ENCODE peak calls at places on chromosomes 5 and 9, in four cellular contexts. P is K562, S is uterus, U is IMR-90. V is an unnamed sample.

GRCh38 chr9:93594041-93594756 is 17.8 kb downstream of the PHF2 start:
- DNase-seq in U (no peak), P (peak), S (no peak), V (no peak)

GRCh38 chr9:100063185-100063584 is 35.6 kb downstream of the ERP44 start:
- DNase-seq in P (no peak), S (no peak), U (peak), V (no peak)

GRCh38 chr9:3868466-3868865 is 342.7 kb upstream of the RFX3 start:
- DNase-seq in P (no peak), U (no peak), S (no peak), V (no peak)

GRCh38 chr5:111968459-111968858 is 211.5 kb upstream of the NREP start:
- DNase-seq in P (no peak), S (no peak), U (peak), V (no peak)

GRCh38 chr5:179142434-179143198 is 82.4 kb downstream of the ZNF354C start:
- DNase-seq in S (no peak), U (peak), P (no peak), V (peak)

GRCh38 chr9:109919736-109920408 is 139.9 kb downstream of the PALM2AKAP2 start:
- DNase-seq in U (no peak), S (no peak), P (peak), V (no peak)

GRCh38 chr9:13598738-13599137 is 319.2 kb upstream of the MPDZ start:
- DNase-seq in P (no peak), S (no peak), U (no peak), V (no peak)

GRCh38 chr9:125763373-125763772 is 16.2 kb downstream of the PBX3 start:
- DNase-seq in S (no peak), U (peak), P (peak), V (no peak)

GRCh38 chr5:143922718-143923117 is 110.8 kb downstream of the HMHB1 start:
- DNase-seq in S (no peak), U (peak), P (no peak), V (no peak)

GRCh38 chr5:32504923-32505596 is 60.5 kb upstream of the ZFR start:
- DNase-seq in P (peak), S (peak), U (peak), V (no peak)

GRCh38 chr9:70569070-70569772 is 154.8 kb upstream of the KLF9 start:
- DNase-seq in U (peak), P (no peak), S (no peak), V (no peak)

GRCh38 chr9:22817181-22817580 is 370.6 kb downstream of the DMRTA1 start:
- DNase-seq in U (peak), S (no peak), P (no peak), V (peak)

GRCh38 chr9:114850871-114851270 is 45.0 kb upstream of the TNFSF15 start:
- DNase-seq in S (no peak), P (no peak), U (peak), V (no peak)

GRCh38 chr9:131733601-131734061 is 6.2 kb downstream of the RAPGEF1 start:
- DNase-seq in P (peak), U (peak), S (no peak), V (peak)

GRCh38 chr9:36327903-36328302 is 69.7 kb upstream of the GNE start:
- DNase-seq in P (no peak), U (peak), S (no peak), V (peak)
- TF ChIP-seq POLR2A in P (no peak), U (no peak), S (no peak), V (no peak)

GRCh38 chr5:40391642-40392041 is 288.1 kb upstream of the PTGER4 start:
- DNase-seq in P (no peak), S (no peak), U (no peak), V (no peak)
- TF ChIP-seq POLR2A in P (no peak), S (no peak), U (no peak), V (no peak)

GRCh38 chr9:136946228-136946892 is 1.3 kb downstream of the C8G start:
- DNase-seq in S (no peak), U (no peak), P (no peak), V (no peak)

GRCh38 chr9:136943291-136944093 is 1.0 kb downstream of the FBXW5 start:
- DNase-seq in U (no peak), S (no peak), P (peak), V (peak)

GRCh38 chr9:136945333-136946227 is 537 bp downstream of the C8G start:
- DNase-seq in S (no peak), P (no peak), U (no peak), V (no peak)

GRCh38 chr9:136944094-136944518 is 432 bp downstream of the FBXW5 start:
- DNase-seq in S (no peak), U (peak), P (peak), V (peak)

GRCh38 chr9:136944519-136945332 is at the start of the genes C8G and FBXW5:
- DNase-seq in P (peak), S (peak), U (peak), V (peak)
- TF ChIP-seq POLR2A in P (peak), S (peak), U (no peak), V (peak)

GRCh38 chr5:161042862-161043261 is 190.9 kb upstream of the ATP10B start:
- DNase-seq in S (no peak), U (no peak), P (no peak), V (no peak)

GRCh38 chr5:161051920-161052500 is 200.0 kb upstream of the ATP10B start:
- DNase-seq in P (no peak), U (no peak), S (no peak), V (no peak)

DNA sequence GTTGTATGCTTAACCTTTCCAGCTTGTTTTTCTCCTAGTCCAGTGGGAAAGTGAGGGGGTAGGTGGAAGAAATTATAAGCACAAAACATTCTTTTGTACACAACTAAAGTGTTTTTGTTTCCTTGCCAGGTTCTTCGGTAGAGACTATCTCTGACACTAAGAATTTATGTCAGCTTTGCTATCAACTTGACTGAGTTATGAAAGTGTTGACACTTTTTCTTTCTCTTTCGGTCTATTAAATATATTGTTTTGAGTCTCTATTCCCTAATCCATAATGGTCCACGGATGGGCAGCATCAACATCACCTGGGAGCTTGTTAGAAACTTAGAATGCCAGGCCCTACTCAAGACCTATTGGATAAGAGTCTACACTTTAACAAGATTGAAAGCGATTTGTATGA is 195.0 kb upstream of the ATP10B start:
- DNase-seq in U (no peak), S (no peak), P (no peak), V (no peak)
- TF ChIP-seq POLR2A in U (no peak), S (no peak), P (no peak), V (no peak)

GRCh38 chr9:129235041-129235930 is 57.2 kb upstream of the IER5L start:
- DNase-seq in U (no peak), P (no peak), S (no peak), V (no peak)
- TF ChIP-seq POLR2A in U (no peak), P (no peak), S (no peak), V (no peak)

DNA sequence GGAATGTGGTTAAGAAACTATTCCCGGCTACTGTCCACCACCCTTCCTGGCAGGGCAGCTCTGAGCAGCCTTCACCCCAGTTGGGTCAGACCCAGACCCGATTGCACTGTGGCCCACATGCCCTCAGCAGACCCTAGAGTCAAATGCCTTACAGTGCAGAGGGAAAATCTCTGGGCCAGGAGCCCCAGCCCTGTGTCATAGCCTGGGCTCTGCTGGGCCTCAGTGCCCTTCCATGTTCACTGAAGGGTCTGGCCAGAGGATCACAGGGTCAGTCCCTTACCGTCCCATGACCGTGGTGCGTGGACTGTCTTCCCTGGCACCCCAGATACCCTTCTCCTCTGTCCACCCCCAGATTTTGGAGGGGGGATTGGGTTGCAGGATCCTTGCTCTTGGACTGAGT is 73.5 kb upstream of the COL5A1 start:
- DNase-seq in U (no peak), P (no peak), S (no peak), V (no peak)
- TF ChIP-seq POLR2A in U (no peak), P (no peak), S (no peak), V (no peak)

DNA sequence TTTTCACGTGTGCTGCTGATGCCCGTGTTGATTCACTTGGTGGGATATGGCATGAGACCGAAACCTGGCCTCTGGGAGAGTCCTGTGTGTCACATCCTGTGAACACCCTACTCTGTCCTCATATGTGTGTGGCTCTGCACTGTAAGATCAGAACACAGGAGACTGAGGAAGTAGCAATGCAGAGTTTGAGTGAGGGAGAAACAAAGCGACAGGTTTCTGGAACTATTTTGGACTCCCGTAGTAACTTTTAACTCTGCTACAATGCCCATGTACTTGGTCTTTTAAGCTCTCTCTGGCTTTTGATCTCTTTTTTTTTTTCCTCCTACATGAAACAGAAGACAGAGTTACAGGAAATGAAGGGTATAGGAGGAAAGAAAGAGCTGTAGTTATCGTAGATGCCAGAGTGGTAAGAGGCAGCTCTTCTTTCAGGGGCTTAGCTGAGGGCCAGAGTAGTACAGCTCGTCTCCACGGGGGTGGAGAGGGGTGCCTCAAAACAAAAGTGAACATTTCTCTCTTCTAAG is 26.6 kb downstream of the GRAMD2B start:
- DNase-seq in U (peak), S (peak), P (peak), V (peak)
- TF ChIP-seq POLR2A in U (peak), S (peak), P (no peak), V (no peak)

DNA sequence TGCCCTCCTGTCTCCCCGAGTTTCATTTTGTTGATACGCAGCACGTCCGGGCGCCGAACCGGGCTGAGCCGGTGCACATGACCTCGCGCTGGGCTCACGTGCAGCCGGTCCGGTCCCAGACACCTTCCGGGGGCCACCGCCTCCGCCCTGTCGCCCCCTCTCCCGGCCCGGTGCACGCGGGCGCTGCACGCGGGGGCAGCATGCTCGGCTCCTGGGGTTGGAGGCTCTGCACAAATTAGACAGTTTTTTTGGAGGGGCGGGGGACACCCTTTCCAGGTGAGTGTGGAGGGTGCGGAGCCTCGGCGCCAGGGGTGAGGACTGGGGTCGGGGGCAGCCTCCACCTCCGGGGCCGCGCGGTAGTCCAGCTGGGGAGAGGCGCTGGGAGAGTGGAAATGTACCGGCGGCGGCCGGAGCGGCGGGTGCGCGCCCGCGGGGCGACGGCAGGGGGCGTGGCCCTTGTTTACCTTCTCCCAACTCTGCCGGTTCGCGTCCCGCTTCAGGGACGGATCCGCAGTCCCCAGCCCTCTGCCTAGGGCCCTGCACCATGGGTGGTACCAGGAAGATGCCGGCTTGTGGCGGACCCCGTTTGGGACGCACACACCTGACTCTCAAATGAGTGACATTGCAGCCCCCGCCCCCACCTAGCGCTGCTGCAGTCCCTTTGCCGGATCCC is 1.1 kb downstream of the JADE2 start:
- DNase-seq in S (peak), P (peak), U (no peak), V (peak)
- TF ChIP-seq POLR2A in S (no peak), P (peak), U (peak), V (peak)

GRCh38 chr9:98255578-98256296 is at the start of gene TBC1D2:
- DNase-seq in S (peak), U (peak), P (peak), V (peak)
- TF ChIP-seq POLR2A in S (peak), U (no peak), P (peak), V (peak)

DNA sequence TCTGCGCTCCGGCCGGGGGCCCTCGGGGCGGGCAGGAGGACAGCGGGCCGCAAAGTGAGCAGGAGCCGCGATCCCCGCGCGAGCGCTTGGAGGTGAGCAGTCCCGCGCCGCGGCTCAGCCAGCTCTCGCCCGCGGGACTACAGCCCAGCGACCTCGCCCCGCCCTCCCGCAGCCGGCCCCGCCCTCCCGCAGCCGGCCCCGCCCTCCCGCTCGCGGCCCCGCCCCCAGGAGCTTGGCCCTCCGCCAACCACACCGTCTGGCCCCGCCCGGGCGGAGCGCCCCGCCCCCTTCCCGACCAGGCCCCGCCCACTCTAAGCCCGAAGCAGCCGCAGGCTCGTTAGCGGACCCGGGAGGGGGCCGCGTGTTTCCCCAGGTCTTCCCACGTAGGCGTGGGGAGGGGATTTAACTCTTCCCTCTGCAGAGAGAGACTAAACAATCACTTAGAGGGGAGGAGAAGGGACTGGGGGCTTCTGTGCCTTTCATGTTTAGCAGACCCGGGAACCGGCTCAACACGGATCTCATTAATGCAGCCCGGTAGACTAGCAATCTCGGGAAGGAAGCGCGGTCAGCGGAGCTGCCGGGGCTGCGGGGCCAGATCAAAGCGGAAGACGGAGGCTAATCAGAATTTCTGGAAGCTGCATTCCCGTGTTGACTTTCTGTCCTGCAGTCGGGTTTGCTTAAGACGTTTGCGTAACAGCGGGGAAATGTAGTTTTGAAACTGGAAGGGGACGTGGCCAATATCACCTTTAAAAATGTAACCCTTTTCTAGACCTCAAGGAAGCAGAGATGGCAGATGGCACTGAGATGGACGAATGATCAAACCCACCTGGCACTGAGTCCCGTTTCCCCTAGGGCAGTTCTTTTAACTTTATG is at the start of gene MYO10:
- DNase-seq in S (peak), U (peak), P (peak), V (peak)
- TF ChIP-seq POLR2A in S (peak), U (peak), P (no peak), V (peak)

V was measured in H54.